ENCODE peak calls at places on chromosome X, in ten cellular contexts. S is suprapubic skin, T is GM23338, F is spleen, O is endothelial cell of umbilical vein, N is stomach, W is sigmoid colon, X is transverse colon, J is K562, P is breast epithelium. I is an unnamed sample.

GRCh38 chrX:111284615-111285294 is 14.5 kb upstream of the CAPN6 start:
- DNase-seq in S (no peak), T (no peak), F (no peak), O (no peak), N (peak; percentile 43), W (no peak), X (no peak), J (no peak), P (no peak), I (no peak)

GRCh38 chrX:41481264-41482109 is 34.3 kb downstream of the NYX start:
- DNase-seq in S (no peak), T (peak; percentile 67), F (no peak), O (peak; percentile 2), N (no peak), W (no peak), X (no peak), J (peak; percentile 66), P (no peak), I (no peak)

GRCh38 chrX:111460612-111461011 is 48.6 kb upstream of the DCX start:
- DNase-seq in S (no peak), T (no peak), F (no peak), O (no peak), N (no peak), W (no peak), X (no peak), J (no peak), P (no peak), I (no peak)

GRCh38 chrX:151402719-151403390 is 5.8 kb downstream of the VMA21 start:
- DNase-seq in S (no peak), T (peak; percentile 16), F (no peak), O (no peak), N (peak; percentile 54), W (peak; percentile 81), X (no peak), J (no peak), P (no peak), I (no peak)

GRCh38 chrX:119455264-119455663 is 13.0 kb upstream of the SLC25A5 start:
- DNase-seq in S (no peak), T (no peak), F (no peak), O (no peak), N (no peak), W (no peak), X (no peak), J (no peak), P (no peak), I (no peak)

GRCh38 chrX:125150231-125150630 is 169.4 kb upstream of the TEX13C start:
- DNase-seq in S (no peak), T (no peak), F (no peak), O (no peak), N (no peak), W (no peak), X (no peak), J (no peak), P (no peak), I (no peak)

GRCh38 chrX:129959493-129959832 is 23.0 kb upstream of the BCORL1 start:
- DNase-seq in S (no peak), T (peak; percentile 40), F (no peak), O (no peak), N (no peak), W (no peak), X (peak; percentile 28), J (peak; percentile 20), P (no peak), I (no peak)

GRCh38 chrX:10010686-10011085 is 43.5 kb downstream of the CLDN34 start:
- DNase-seq in S (no peak), T (no peak), F (no peak), O (peak; percentile 78), N (no peak), W (no peak), X (no peak), J (no peak), P (no peak), I (no peak)

GRCh38 chrX:137427813-137428212 is 138.1 kb upstream of the ZIC3 start:
- DNase-seq in S (no peak), T (peak; percentile 42), F (no peak), O (no peak), N (no peak), W (no peak), X (no peak), J (no peak), P (no peak), I (no peak)

GRCh38 chrX:78092296-78092695 is 11.8 kb upstream of the PGK1 start:
- DNase-seq in S (no peak), T (peak; percentile 70), F (no peak), O (peak; percentile 45), N (no peak), W (no peak), X (no peak), J (no peak), P (no peak), I (no peak)

GRCh38 chrX:20414781-20415445 is 148.2 kb upstream of the RPS6KA3 start:
- DNase-seq in S (no peak), T (no peak), F (no peak), O (no peak), N (no peak), W (no peak), X (no peak), J (no peak), P (no peak), I (no peak)

GRCh38 chrX:2652106-2652505 is 39.0 kb upstream of the CD99 start:
- DNase-seq in S (no peak), T (peak; percentile 57), F (no peak), O (no peak), N (no peak), W (no peak), X (no peak), J (no peak), P (no peak), I (no peak)

GRCh38 chrX:2650037-2650436 is 41.1 kb upstream of the CD99 start:
- DNase-seq in S (no peak), T (no peak), F (no peak), O (no peak), N (no peak), W (no peak), X (no peak), J (no peak), P (no peak), I (no peak)

GRCh38 chrX:2654436-2655340 is 36.4 kb upstream of the CD99 start:
- DNase-seq in S (no peak), T (no peak), F (no peak), O (no peak), N (peak; percentile 64), W (no peak), X (peak; percentile 77), J (no peak), P (no peak), I (no peak)

GRCh38 chrX:2647627-2648026 is 43.5 kb upstream of the CD99 start:
- DNase-seq in S (no peak), T (no peak), F (no peak), O (no peak), N (no peak), W (no peak), X (no peak), J (no peak), P (no peak), I (no peak)

GRCh38 chrX:2650865-2651264 is 40.2 kb upstream of the CD99 start:
- DNase-seq in S (no peak), T (no peak), F (no peak), O (peak; percentile 86), N (no peak), W (no peak), X (no peak), J (no peak), P (no peak), I (no peak)
- TF ChIP-seq POLR2AphosphoS5 in S (no peak), T (no peak), F (no peak), O (peak; percentile 48), N (no peak), W (no peak), X (no peak), J (no peak), P (no peak), I (no peak)

GRCh38 chrX:106731590-106731989 is 5.1 kb downstream of the RNF128 start:
- DNase-seq in S (no peak), T (no peak), F (no peak), O (no peak), N (no peak), W (no peak), X (no peak), J (no peak), P (no peak), I (no peak)

GRCh38 chrX:106728337-106728736 is 1.8 kb downstream of the RNF128 start:
- DNase-seq in S (no peak), T (no peak), F (no peak), O (no peak), N (no peak), W (no peak), X (no peak), J (no peak), P (no peak), I (no peak)

GRCh38 chrX:106730385-106730784 is 3.9 kb downstream of the RNF128 start:
- DNase-seq in S (no peak), T (no peak), F (no peak), O (no peak), N (no peak), W (no peak), X (no peak), J (no peak), P (no peak), I (no peak)

GRCh38 chrX:106726485-106727437 is at the start of gene RNF128:
- DNase-seq in S (no peak), T (peak; percentile 89), F (peak; percentile 66), O (no peak), N (peak; percentile 72), W (no peak), X (peak; percentile 76), J (no peak), P (no peak), I (no peak)
- H3K4me3 ChIP-seq in S (peak within 1 kb of the TSS; percentile 58), T (peak within 1 kb of the TSS; percentile 68), F (peak within 1 kb of the TSS; percentile 17), O (no peak within 1 kb of the TSS), N (peak within 1 kb of the TSS; percentile 50), W (peak within 1 kb of the TSS; percentile 46), X (peak within 1 kb of the TSS; percentile 71), J (no peak within 1 kb of the TSS), P (peak within 1 kb of the TSS; percentile 58), I (peak within 1 kb of the TSS; percentile 49)

DNA sequence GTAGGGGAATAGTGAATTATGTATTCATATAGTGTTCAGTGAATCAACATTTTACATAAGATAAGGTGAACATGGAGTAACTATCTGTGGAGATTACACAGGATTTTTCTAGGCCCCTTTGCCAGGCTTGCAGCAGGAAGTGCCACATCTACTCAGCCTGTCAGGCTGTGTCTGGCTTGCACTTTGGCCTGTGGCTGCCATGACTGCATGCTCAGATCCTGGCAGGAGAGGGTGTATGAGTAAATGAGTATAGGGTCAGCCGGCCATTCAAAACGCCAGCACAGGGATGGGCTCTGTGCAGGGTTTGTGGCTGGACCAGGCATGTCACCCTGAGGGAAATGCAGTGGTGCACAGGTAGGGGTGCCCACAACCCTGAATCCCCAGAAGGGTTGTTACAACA is 51.9 kb downstream of the UBQLN2 start:
- DNase-seq in S (no peak), T (no peak), F (peak; percentile 38), O (no peak), N (no peak), W (no peak), X (no peak), J (no peak), P (no peak), I (no peak)
- H3K4me1 ChIP-seq in S (no peaks in the 10 kb centered on the region), T (peaks cover 15% of the 10 kb centered on the region), F (no peaks in the 10 kb centered on the region), O (no peaks in the 10 kb centered on the region), N (no peaks in the 10 kb centered on the region), W (no peaks in the 10 kb centered on the region), X (no peaks in the 10 kb centered on the region), J (no peaks in the 10 kb centered on the region), P (no peaks in the 10 kb centered on the region), I (no peaks in the 10 kb centered on the region)

DNA sequence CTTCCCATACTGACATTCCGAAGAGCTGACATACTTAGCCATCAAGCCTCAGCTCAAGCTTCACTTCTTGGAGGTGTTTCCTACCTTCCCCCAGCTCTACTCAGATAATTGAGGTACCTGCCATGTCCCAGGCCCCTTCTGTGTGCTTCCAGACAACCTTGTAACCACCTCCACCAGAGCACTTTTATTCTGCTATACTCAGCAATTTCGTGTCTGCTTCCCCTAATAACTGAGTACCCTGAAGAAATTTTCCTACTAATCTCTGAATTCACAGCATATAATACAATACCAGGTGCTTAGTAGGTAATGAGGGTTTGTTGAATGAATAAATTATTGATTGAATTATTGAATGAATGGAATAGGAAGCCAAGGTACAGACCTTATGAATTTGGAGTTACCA is 605.5 kb downstream of the MID1IP1 start:
- DNase-seq in S (no peak), T (no peak), F (no peak), O (no peak), N (no peak), W (no peak), X (no peak), J (no peak), P (no peak), I (no peak)
- TF ChIP-seq POLR2AphosphoS5 in S (no peak), T (no peak), F (no peak), O (no peak), N (no peak), W (no peak), X (no peak), J (no peak), P (no peak), I (no peak)